ENCODE peak calls at places on chromosomes 13 and 19, in six cellular contexts. One of them, this sample, is unnamed.

GRCh38 chr19:48714759-48715261 is 4.7 kb downstream of the MAMSTR start:
- DNase-seq in GM12865: no peak
- DNase-seq in NCI-H1417: no peak
- DNase-seq in stimulated activated CD8-positive, alpha-beta memory T cell treated with anti-CD3 and anti-CD28 coated beads, Interleukin-2, amount 100 ng/mL, for 48 hours: no peak
- DNase-seq in astrocyte of the spinal cord: no peak
- DNase-seq in retina: no peak
- DNase-seq in this sample: no peak

GRCh38 chr13:27556109-27556508 is 64.2 kb downstream of the LNX2 start:
- DNase-seq in GM12865: no peak
- DNase-seq in NCI-H1417: no peak
- DNase-seq in stimulated activated CD8-positive, alpha-beta memory T cell treated with anti-CD3 and anti-CD28 coated beads, Interleukin-2, amount 100 ng/mL, for 48 hours: no peak
- DNase-seq in astrocyte of the spinal cord: peak; percentile 88
- DNase-seq in retina: no peak
- DNase-seq in this sample: no peak

GRCh38 chr19:51394045-51394836 is 3.9 kb upstream of the C19orf84 start:
- DNase-seq in GM12865: peak; percentile 100
- DNase-seq in NCI-H1417: no peak
- DNase-seq in stimulated activated CD8-positive, alpha-beta memory T cell treated with anti-CD3 and anti-CD28 coated beads, Interleukin-2, amount 100 ng/mL, for 48 hours: peak; percentile 93
- DNase-seq in astrocyte of the spinal cord: peak; percentile 99
- DNase-seq in retina: peak; percentile 96
- DNase-seq in this sample: peak; percentile 78

GRCh38 chr13:83557845-83558244 is 324.4 kb downstream of the SLITRK1 start:
- DNase-seq in GM12865: no peak
- DNase-seq in NCI-H1417: no peak
- DNase-seq in stimulated activated CD8-positive, alpha-beta memory T cell treated with anti-CD3 and anti-CD28 coated beads, Interleukin-2, amount 100 ng/mL, for 48 hours: no peak
- DNase-seq in astrocyte of the spinal cord: no peak
- DNase-seq in retina: no peak
- DNase-seq in this sample: no peak

GRCh38 chr13:63012016-63012415 is 1596.4 kb upstream of the PCDH20 start:
- DNase-seq in GM12865: no peak
- DNase-seq in NCI-H1417: no peak
- DNase-seq in stimulated activated CD8-positive, alpha-beta memory T cell treated with anti-CD3 and anti-CD28 coated beads, Interleukin-2, amount 100 ng/mL, for 48 hours: no peak
- DNase-seq in astrocyte of the spinal cord: no peak
- DNase-seq in retina: peak; percentile 16
- DNase-seq in this sample: no peak

GRCh38 chr13:90564096-90564495 is 783.4 kb upstream of the MIR17HG start:
- DNase-seq in GM12865: no peak
- DNase-seq in NCI-H1417: no peak
- DNase-seq in stimulated activated CD8-positive, alpha-beta memory T cell treated with anti-CD3 and anti-CD28 coated beads, Interleukin-2, amount 100 ng/mL, for 48 hours: no peak
- DNase-seq in astrocyte of the spinal cord: no peak
- DNase-seq in retina: no peak
- DNase-seq in this sample: no peak

GRCh38 chr19:46759817-46760333 is 13.6 kb upstream of the STRN4 start:
- DNase-seq in GM12865: no peak
- DNase-seq in NCI-H1417: no peak
- DNase-seq in stimulated activated CD8-positive, alpha-beta memory T cell treated with anti-CD3 and anti-CD28 coated beads, Interleukin-2, amount 100 ng/mL, for 48 hours: no peak
- DNase-seq in astrocyte of the spinal cord: peak; percentile 58
- DNase-seq in retina: no peak
- DNase-seq in this sample: no peak

GRCh38 chr19:5340637-5341447 is at the start of gene PTPRS:
- DNase-seq in GM12865: peak; percentile 51
- DNase-seq in NCI-H1417: peak; percentile 79
- DNase-seq in stimulated activated CD8-positive, alpha-beta memory T cell treated with anti-CD3 and anti-CD28 coated beads, Interleukin-2, amount 100 ng/mL, for 48 hours: peak; percentile 65
- DNase-seq in astrocyte of the spinal cord: peak; percentile 79
- DNase-seq in retina: peak; percentile 89
- DNase-seq in this sample: peak; percentile 60

GRCh38 chr19:55272142-55272541 is 7.8 kb downstream of the HSPBP1 start:
- DNase-seq in GM12865: no peak
- DNase-seq in NCI-H1417: no peak
- DNase-seq in stimulated activated CD8-positive, alpha-beta memory T cell treated with anti-CD3 and anti-CD28 coated beads, Interleukin-2, amount 100 ng/mL, for 48 hours: no peak
- DNase-seq in astrocyte of the spinal cord: no peak
- DNase-seq in retina: no peak
- DNase-seq in this sample: no peak